ENCODE peak calls at places on chromosomes 1 and 21, in seven cellular contexts. C, Z, M, F, T, V and P are unnamed samples.

GRCh38 chr1:15786581-15786980 is 20.9 kb downstream of the UQCRHL start:
- DNase-seq in V (no peak), T (peak; percentile 61), C (no peak), Z (no peak), M (no peak), F (no peak), P (no peak)

GRCh38 chr21:38491536-38491935 is 6.7 kb downstream of the ERG start:
- DNase-seq in F (no peak), C (no peak), T (no peak), M (no peak), V (no peak), Z (no peak), P (no peak)

GRCh38 chr1:33015216-33015615 is 21.5 kb downstream of the AK2 start:
- DNase-seq in T (no peak), F (no peak), C (no peak), M (no peak), Z (no peak), V (no peak), P (no peak)

GRCh38 chr1:31787261-31787660 is 23.1 kb upstream of the ADGRB2 start:
- DNase-seq in V (no peak), F (no peak), C (no peak), M (no peak), T (no peak), Z (no peak), P (no peak)

GRCh38 chr1:240691521-240692338 is 79.8 kb upstream of the GREM2 start:
- DNase-seq in T (peak; percentile 17), Z (peak; percentile 55), F (no peak), M (no peak), C (peak; percentile 56), V (peak; percentile 55), P (peak; percentile 19)

GRCh38 chr21:33212159-33212851 is 17.4 kb upstream of the IFNAR2 start:
- DNase-seq in M (peak; percentile 87), V (no peak), C (no peak), T (no peak), Z (peak; percentile 42), F (no peak), P (no peak)

GRCh38 chr1:113874017-113874879 is 2.7 kb upstream of the PTPN22 start:
- DNase-seq in M (peak; percentile 68), Z (no peak), V (no peak), T (no peak), F (no peak), C (no peak), P (no peak)

GRCh38 chr1:86788300-86789206 is 84.2 kb downstream of the SH3GLB1 start:
- DNase-seq in F (no peak), T (no peak), V (no peak), Z (peak; percentile 85), M (no peak), C (peak; percentile 90), P (no peak)

GRCh38 chr1:43981135-43981491 is 2.1 kb downstream of the B4GALT2 start:
- DNase-seq in Z (no peak), T (peak; percentile 26), C (no peak), M (no peak), F (peak; percentile 85), V (no peak), P (no peak)

GRCh38 chr1:151728151-151728711 is 6.9 kb downstream of the RIIAD1 start:
- DNase-seq in M (no peak), Z (no peak), T (no peak), C (peak; percentile 40), V (no peak), F (no peak), P (no peak)

GRCh38 chr1:94265011-94265422 is 27.6 kb upstream of the ARHGAP29 start:
- DNase-seq in V (no peak), F (no peak), M (no peak), T (peak; percentile 76), C (no peak), Z (no peak), P (no peak)

GRCh38 chr1:223177681-223178080 is 34.6 kb upstream of the TLR5 start:
- DNase-seq in T (peak; percentile 50), M (no peak), C (no peak), Z (no peak), V (no peak), F (no peak), P (no peak)

GRCh38 chr1:62590255-62590969 is 6.9 kb upstream of the ANGPTL3 start:
- DNase-seq in V (no peak), F (no peak), Z (no peak), M (no peak), C (no peak), T (no peak), P (no peak)

GRCh38 chr1:240107058-240107684 is 15.5 kb downstream of the FMN2 start:
- DNase-seq in T (no peak), F (no peak), M (no peak), V (no peak), C (peak; percentile 56), Z (peak; percentile 42), P (no peak)

GRCh38 chr1:54324750-54325704 is 81.2 kb downstream of the SSBP3 start:
- DNase-seq in T (no peak), M (no peak), V (no peak), F (no peak), Z (peak; percentile 68), C (no peak), P (no peak)

GRCh38 chr1:54325705-54326461 is 80.3 kb downstream of the SSBP3 start:
- DNase-seq in V (no peak), Z (no peak), M (no peak), T (no peak), C (no peak), F (no peak), P (no peak)

GRCh38 chr1:54326577-54327385 is 79.4 kb downstream of the SSBP3 start:
- DNase-seq in M (no peak), T (no peak), V (no peak), C (no peak), Z (peak; percentile 84), F (no peak), P (no peak)

GRCh38 chr1:54324031-54324654 is 82.1 kb downstream of the SSBP3 start:
- DNase-seq in C (no peak), V (no peak), Z (peak; percentile 77), F (no peak), M (no peak), T (no peak), P (no peak)

DNA sequence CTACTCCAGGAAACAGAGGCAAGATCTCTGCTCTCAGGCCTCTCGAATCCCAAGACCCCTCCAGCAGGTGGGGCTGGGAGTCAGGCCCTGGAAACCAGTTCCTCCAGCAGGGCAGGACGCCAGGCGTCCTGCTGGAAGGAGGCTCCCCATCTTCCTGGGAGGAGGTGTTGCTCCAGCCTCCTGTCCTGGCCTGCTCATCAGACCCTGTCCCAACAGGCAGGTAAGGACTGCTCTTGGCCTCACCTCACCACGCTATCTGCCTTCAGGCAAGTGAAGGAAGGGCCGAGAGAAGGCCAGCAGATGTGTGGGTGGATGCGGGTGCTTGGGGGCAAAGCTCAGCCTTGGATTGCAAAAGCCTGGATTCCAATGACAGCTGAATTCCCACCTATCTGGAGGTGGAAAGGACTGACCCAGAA is 82.9 kb downstream of the SSBP3 start:
- DNase-seq in Z (no peak), T (peak; percentile 18), M (no peak), V (peak; percentile 45), F (no peak), C (no peak), P (no peak)
- TF ChIP-seq CTCF in Z (peak; percentile 42), T (no peak), M (no peak), V (no peak), F (no peak), C (no peak), P (no peak)

GRCh38 chr21:44948426-44949120 is 8.7 kb downstream of the SLX9 start:
- DNase-seq in T (no peak), M (no peak), F (peak; percentile 38), Z (no peak), C (no peak), V (no peak), P (no peak)

GRCh38 chr21:44947930-44948331 is 8.1 kb downstream of the SLX9 start:
- DNase-seq in Z (no peak), T (no peak), V (no peak), M (no peak), F (peak; percentile 55), C (no peak), P (no peak)

GRCh38 chr21:44950016-44950326 is 10.1 kb downstream of the SLX9 start:
- DNase-seq in T (no peak), M (no peak), F (no peak), C (no peak), Z (no peak), V (no peak), P (no peak)

GRCh38 chr21:44950351-44950750 is 10.5 kb downstream of the SLX9 start:
- DNase-seq in Z (no peak), T (no peak), F (peak; percentile 44), M (no peak), V (no peak), C (no peak), P (no peak)

DNA sequence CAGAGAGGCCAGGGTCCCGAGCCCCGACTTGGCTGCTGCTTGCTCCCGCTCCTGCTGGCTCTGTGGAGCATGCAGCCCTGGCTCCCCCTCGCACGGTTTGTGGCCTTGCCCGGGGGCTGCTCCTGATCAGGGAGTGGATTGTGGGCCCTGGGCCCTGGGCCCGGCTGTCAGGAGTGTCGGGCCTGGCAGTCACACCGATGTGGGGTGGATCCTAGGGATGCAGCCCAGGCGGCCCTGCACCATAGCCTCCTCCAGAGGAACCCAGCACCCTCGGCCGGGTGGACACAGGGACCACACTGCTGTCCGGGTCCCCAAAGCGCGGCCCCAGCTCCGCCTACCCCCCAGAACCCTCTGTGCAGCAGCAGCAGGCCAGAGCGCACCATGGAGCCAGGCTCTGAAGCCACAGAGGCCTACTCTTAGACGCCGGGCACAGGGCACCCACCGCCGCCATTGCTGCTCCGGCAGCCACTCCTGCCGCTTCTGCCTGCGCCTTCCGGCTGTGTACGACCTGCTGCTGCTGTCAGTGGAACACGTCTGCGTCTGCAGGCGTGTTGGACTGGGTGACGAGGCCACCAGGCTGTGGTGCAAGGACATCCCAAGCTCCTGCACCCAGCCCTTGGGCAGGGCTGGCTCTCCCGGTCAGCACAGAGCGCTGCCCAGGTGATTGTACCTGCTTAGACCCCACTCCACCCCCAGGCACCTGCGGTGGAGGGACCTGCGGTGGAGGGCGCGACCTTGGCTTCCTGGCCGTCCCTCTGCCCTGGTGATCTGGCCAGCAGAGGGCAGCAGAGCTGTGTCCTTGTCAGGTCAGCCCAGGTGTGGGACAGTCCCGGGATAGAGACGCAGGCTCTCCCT is 9.6 kb downstream of the SLX9 start:
- DNase-seq in Z (peak; percentile 81), C (no peak), F (peak; percentile 87), T (peak; percentile 74), V (peak; percentile 89), M (peak; percentile 63), P (peak; percentile 84)
- TF ChIP-seq CTCF in Z (peak; percentile 93), C (peak; percentile 92), F (peak; percentile 90), T (peak; percentile 86), V (peak; percentile 87), M (peak; percentile 82), P (peak; percentile 94)

DNA sequence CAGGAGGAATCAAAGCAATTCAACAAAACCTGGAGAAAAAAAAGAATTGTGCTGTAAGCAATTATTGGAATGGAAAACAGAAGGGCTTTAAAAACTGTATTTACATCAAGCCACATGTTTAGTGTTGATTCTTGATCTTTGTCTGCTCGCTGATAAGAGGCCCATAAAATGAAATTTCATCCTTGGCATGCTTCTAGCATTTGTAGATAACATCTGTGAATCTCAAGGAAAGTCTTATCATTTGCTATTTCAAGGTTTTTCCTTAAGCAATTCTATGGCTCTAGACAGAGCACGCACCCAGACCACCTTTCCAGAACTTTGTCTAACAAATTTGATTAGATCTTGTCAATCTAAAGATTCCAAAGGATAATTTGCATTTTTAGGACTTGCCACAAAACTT is 181.0 kb upstream of the FGGY start:
- DNase-seq in C (no peak), F (no peak), M (no peak), Z (peak; percentile 65), V (no peak), T (no peak), P (no peak)
- TF ChIP-seq CTCF in C (no peak), F (no peak), M (no peak), Z (no peak), V (no peak), T (no peak), P (no peak)

GRCh38 chr1:229148743-229149142 is 122.2 kb upstream of the RAB4A start:
- DNase-seq in V (no peak), C (no peak), F (no peak), Z (no peak), T (no peak), M (no peak), P (no peak)
- TF ChIP-seq CTCF in V (no peak), C (no peak), F (no peak), Z (no peak), T (no peak), M (no peak), P (no peak)